ENCODE peak calls at places on chromosome 11, in ten cellular contexts. Q is NT2/D1; B is iris pigment epithelial cell; K is right lobe of liver; L is IMR-90; E is BJ; N is activated naive CD4-positive, alpha-beta T cell; V is fibroblast of mammary gland; A is naive thymus-derived CD8-positive, alpha-beta T cell; X is brain microvascular endothelial cell. O is an unnamed sample.

GRCh38 chr11:89347071-89347470 is 144.1 kb downstream of the NOX4 start:
- DNase-seq in Q (no peak), B (peak; percentile 23), K (no peak), L (no peak), E (no peak), N (no peak), V (no peak), A (no peak), X (peak; percentile 22), O (no peak)

GRCh38 chr11:130213979-130214281 is 54.3 kb downstream of the ST14 start:
- DNase-seq in Q (no peak), B (no peak), K (no peak), L (no peak), E (no peak), N (no peak), V (no peak), A (no peak), X (no peak), O (no peak)

GRCh38 chr11:9076661-9077060 is 14.7 kb downstream of the SCUBE2 start:
- DNase-seq in Q (no peak), B (no peak), K (no peak), L (no peak), E (no peak), N (no peak), V (no peak), A (no peak), X (no peak), O (no peak)

GRCh38 chr11:129828301-129828836 is 12.7 kb downstream of the TMEM45B start:
- DNase-seq in Q (no peak), B (no peak), K (peak; percentile 40), L (no peak), E (no peak), N (no peak), V (no peak), A (no peak), X (no peak), O (no peak)

GRCh38 chr11:110031171-110031570 is 62.0 kb upstream of the ZC3H12C start:
- DNase-seq in Q (no peak), B (no peak), K (no peak), L (peak; percentile 10), E (no peak), N (no peak), V (no peak), A (no peak), X (no peak), O (no peak)

GRCh38 chr11:134017773-134018430 is 51.0 kb upstream of the JAM3 start:
- DNase-seq in Q (no peak), B (no peak), K (no peak), L (no peak), E (no peak), N (no peak), V (no peak), A (no peak), X (no peak), O (no peak)

GRCh38 chr11:93648168-93648567 is 13.3 kb upstream of the CEP295 start:
- DNase-seq in Q (peak; percentile 11), B (peak; percentile 47), K (no peak), L (peak; percentile 21), E (no peak), N (no peak), V (peak; percentile 10), A (no peak), X (peak; percentile 16), O (no peak)

GRCh38 chr11:44190883-44191230 is 95.4 kb downstream of the EXT2 start:
- DNase-seq in Q (no peak), B (peak; percentile 58), K (no peak), L (peak; percentile 38), E (no peak), N (no peak), V (no peak), A (no peak), X (no peak), O (no peak)

GRCh38 chr11:14916403-14916802 is 24.4 kb upstream of the CYP2R1 start:
- DNase-seq in Q (no peak), B (no peak), K (no peak), L (no peak), E (no peak), N (no peak), V (no peak), A (no peak), X (no peak), O (no peak)